ENCODE peak calls at places on chromosomes 3 and 15, in seven cellular contexts. One of them, this sample, is unnamed.

GRCh38 chr3:10554236-10554611 is 48.8 kb upstream of the ATP2B2 start:
- DNase-seq in RKO: no peak
- DNase-seq in T-helper 2 cell: no peak
- DNase-seq in mucosa of descending colon: no peak
- DNase-seq in HFFc6: no peak
- DNase-seq in NCI-H774: no peak
- DNase-seq in activated T-cell treated with anti-CD3 and anti-CD28 coated beads, Interleukin-2, amount 50 U/mL, for 48 hours: no peak
- DNase-seq in this sample: no peak

GRCh38 chr3:126340943-126341754 is 16.1 kb downstream of the KLF15 start:
- DNase-seq in RKO: no peak
- DNase-seq in T-helper 2 cell: no peak
- DNase-seq in mucosa of descending colon: no peak
- DNase-seq in HFFc6: no peak
- DNase-seq in NCI-H774: no peak
- DNase-seq in activated T-cell treated with anti-CD3 and anti-CD28 coated beads, Interleukin-2, amount 50 U/mL, for 48 hours: no peak
- DNase-seq in this sample: no peak

GRCh38 chr15:42148808-42149492 is 7.5 kb downstream of the PLA2G4F start:
- DNase-seq in RKO: no peak
- DNase-seq in T-helper 2 cell: no peak
- DNase-seq in mucosa of descending colon: no peak
- DNase-seq in HFFc6: no peak
- DNase-seq in NCI-H774: no peak
- DNase-seq in activated T-cell treated with anti-CD3 and anti-CD28 coated beads, Interleukin-2, amount 50 U/mL, for 48 hours: no peak
- DNase-seq in this sample: no peak

GRCh38 chr3:30724863-30725262 is 118.5 kb downstream of the TGFBR2 start:
- DNase-seq in RKO: no peak
- DNase-seq in T-helper 2 cell: no peak
- DNase-seq in mucosa of descending colon: no peak
- DNase-seq in HFFc6: no peak
- DNase-seq in NCI-H774: no peak
- DNase-seq in activated T-cell treated with anti-CD3 and anti-CD28 coated beads, Interleukin-2, amount 50 U/mL, for 48 hours: no peak
- DNase-seq in this sample: no peak

GRCh38 chr15:57566840-57567239 is 24.9 kb upstream of the MYZAP start:
- DNase-seq in RKO: no peak
- DNase-seq in T-helper 2 cell: no peak
- DNase-seq in mucosa of descending colon: peak; percentile 69
- DNase-seq in HFFc6: peak; percentile 56
- DNase-seq in NCI-H774: no peak
- DNase-seq in activated T-cell treated with anti-CD3 and anti-CD28 coated beads, Interleukin-2, amount 50 U/mL, for 48 hours: no peak
- DNase-seq in this sample: no peak

GRCh38 chr3:61521229-61521628 is 40.1 kb upstream of the PTPRG start:
- DNase-seq in RKO: no peak
- DNase-seq in T-helper 2 cell: no peak
- DNase-seq in mucosa of descending colon: no peak
- DNase-seq in HFFc6: no peak
- DNase-seq in NCI-H774: no peak
- DNase-seq in activated T-cell treated with anti-CD3 and anti-CD28 coated beads, Interleukin-2, amount 50 U/mL, for 48 hours: peak; percentile 21
- DNase-seq in this sample: no peak

GRCh38 chr3:184574552-184575430 is 13.2 kb downstream of the EPHB3 start:
- DNase-seq in RKO: no peak
- DNase-seq in T-helper 2 cell: no peak
- DNase-seq in mucosa of descending colon: no peak
- DNase-seq in HFFc6: no peak
- DNase-seq in NCI-H774: no peak
- DNase-seq in activated T-cell treated with anti-CD3 and anti-CD28 coated beads, Interleukin-2, amount 50 U/mL, for 48 hours: no peak
- DNase-seq in this sample: no peak

GRCh38 chr3:3145831-3146230 is 19.1 kb downstream of the TRNT1 start:
- DNase-seq in RKO: no peak
- DNase-seq in T-helper 2 cell: no peak
- DNase-seq in mucosa of descending colon: no peak
- DNase-seq in HFFc6: no peak
- DNase-seq in NCI-H774: no peak
- DNase-seq in activated T-cell treated with anti-CD3 and anti-CD28 coated beads, Interleukin-2, amount 50 U/mL, for 48 hours: no peak
- DNase-seq in this sample: no peak

GRCh38 chr3:71652786-71653419 is 69.4 kb upstream of the FOXP1 start:
- DNase-seq in RKO: peak; percentile 57
- DNase-seq in T-helper 2 cell: peak; percentile 2
- DNase-seq in mucosa of descending colon: no peak
- DNase-seq in HFFc6: peak; percentile 43
- DNase-seq in NCI-H774: no peak
- DNase-seq in activated T-cell treated with anti-CD3 and anti-CD28 coated beads, Interleukin-2, amount 50 U/mL, for 48 hours: no peak
- DNase-seq in this sample: peak; percentile 61

GRCh38 chr3:113560845-113561623 is 28.7 kb downstream of the SIDT1 start:
- DNase-seq in RKO: no peak
- DNase-seq in T-helper 2 cell: no peak
- DNase-seq in mucosa of descending colon: no peak
- DNase-seq in HFFc6: peak; percentile 23
- DNase-seq in NCI-H774: no peak
- DNase-seq in activated T-cell treated with anti-CD3 and anti-CD28 coated beads, Interleukin-2, amount 50 U/mL, for 48 hours: no peak
- DNase-seq in this sample: no peak

GRCh38 chr3:113331187-113331586 is 110.1 kb downstream of the CFAP44 start:
- DNase-seq in RKO: no peak
- DNase-seq in T-helper 2 cell: no peak
- DNase-seq in mucosa of descending colon: no peak
- DNase-seq in HFFc6: no peak
- DNase-seq in NCI-H774: no peak
- DNase-seq in activated T-cell treated with anti-CD3 and anti-CD28 coated beads, Interleukin-2, amount 50 U/mL, for 48 hours: no peak
- DNase-seq in this sample: no peak

GRCh38 chr15:57146394-57147140 is 228.1 kb downstream of the TCF12 start:
- DNase-seq in RKO: peak; percentile 40
- DNase-seq in T-helper 2 cell: no peak
- DNase-seq in mucosa of descending colon: no peak
- DNase-seq in HFFc6: peak; percentile 58
- DNase-seq in NCI-H774: peak; percentile 60
- DNase-seq in activated T-cell treated with anti-CD3 and anti-CD28 coated beads, Interleukin-2, amount 50 U/mL, for 48 hours: no peak
- DNase-seq in this sample: peak; percentile 50

GRCh38 chr3:114179575-114179974 is 723 bp upstream of the DRD3 start:
- DNase-seq in RKO: peak; percentile 55
- DNase-seq in T-helper 2 cell: no peak
- DNase-seq in mucosa of descending colon: no peak
- DNase-seq in HFFc6: peak; percentile 46
- DNase-seq in NCI-H774: peak; percentile 31
- DNase-seq in activated T-cell treated with anti-CD3 and anti-CD28 coated beads, Interleukin-2, amount 50 U/mL, for 48 hours: no peak
- DNase-seq in this sample: peak; percentile 16

GRCh38 chr15:89129123-89129815 is 41.0 kb downstream of the ABHD2 start:
- DNase-seq in RKO: no peak
- DNase-seq in T-helper 2 cell: peak; percentile 35
- DNase-seq in mucosa of descending colon: peak; percentile 77
- DNase-seq in HFFc6: no peak
- DNase-seq in NCI-H774: peak; percentile 23
- DNase-seq in activated T-cell treated with anti-CD3 and anti-CD28 coated beads, Interleukin-2, amount 50 U/mL, for 48 hours: peak; percentile 63
- DNase-seq in this sample: peak; percentile 4

GRCh38 chr3:156382458-156383346 is 172.2 kb downstream of the SSR3 start:
- DNase-seq in RKO: peak; percentile 57
- DNase-seq in T-helper 2 cell: no peak
- DNase-seq in mucosa of descending colon: peak; percentile 50
- DNase-seq in HFFc6: peak; percentile 17
- DNase-seq in NCI-H774: peak; percentile 31
- DNase-seq in activated T-cell treated with anti-CD3 and anti-CD28 coated beads, Interleukin-2, amount 50 U/mL, for 48 hours: peak; percentile 27
- DNase-seq in this sample: no peak

GRCh38 chr15:74800559-74801094 is 12.0 kb upstream of the LMAN1L start:
- DNase-seq in RKO: no peak
- DNase-seq in T-helper 2 cell: no peak
- DNase-seq in mucosa of descending colon: no peak
- DNase-seq in HFFc6: no peak
- DNase-seq in NCI-H774: no peak
- DNase-seq in activated T-cell treated with anti-CD3 and anti-CD28 coated beads, Interleukin-2, amount 50 U/mL, for 48 hours: no peak
- DNase-seq in this sample: no peak

GRCh38 chr15:38069506-38069905 is 135.1 kb downstream of the TMCO5A start:
- DNase-seq in RKO: peak; percentile 78
- DNase-seq in T-helper 2 cell: no peak
- DNase-seq in mucosa of descending colon: peak; percentile 74
- DNase-seq in HFFc6: peak; percentile 88
- DNase-seq in NCI-H774: no peak
- DNase-seq in activated T-cell treated with anti-CD3 and anti-CD28 coated beads, Interleukin-2, amount 50 U/mL, for 48 hours: no peak
- DNase-seq in this sample: no peak

GRCh38 chr3:170768334-170768801 is 101.6 kb downstream of the RPL22L1 start:
- DNase-seq in RKO: no peak
- DNase-seq in T-helper 2 cell: no peak
- DNase-seq in mucosa of descending colon: no peak
- DNase-seq in HFFc6: peak; percentile 52
- DNase-seq in NCI-H774: no peak
- DNase-seq in activated T-cell treated with anti-CD3 and anti-CD28 coated beads, Interleukin-2, amount 50 U/mL, for 48 hours: no peak
- DNase-seq in this sample: no peak

GRCh38 chr15:100723323-100723801 is 121.0 kb downstream of the ASB7 start:
- DNase-seq in RKO: no peak
- DNase-seq in T-helper 2 cell: no peak
- DNase-seq in mucosa of descending colon: no peak
- DNase-seq in HFFc6: no peak
- DNase-seq in NCI-H774: no peak
- DNase-seq in activated T-cell treated with anti-CD3 and anti-CD28 coated beads, Interleukin-2, amount 50 U/mL, for 48 hours: no peak
- DNase-seq in this sample: no peak

GRCh38 chr15:70217246-70218160 is 119.8 kb upstream of the TLE3 start:
- DNase-seq in RKO: no peak
- DNase-seq in T-helper 2 cell: no peak
- DNase-seq in mucosa of descending colon: no peak
- DNase-seq in HFFc6: no peak
- DNase-seq in NCI-H774: no peak
- DNase-seq in activated T-cell treated with anti-CD3 and anti-CD28 coated beads, Interleukin-2, amount 50 U/mL, for 48 hours: peak; percentile 3
- DNase-seq in this sample: no peak

GRCh38 chr15:66138096-66138783 is 115.3 kb downstream of the MEGF11 start:
- DNase-seq in RKO: no peak
- DNase-seq in T-helper 2 cell: no peak
- DNase-seq in mucosa of descending colon: no peak
- DNase-seq in HFFc6: no peak
- DNase-seq in NCI-H774: no peak
- DNase-seq in activated T-cell treated with anti-CD3 and anti-CD28 coated beads, Interleukin-2, amount 50 U/mL, for 48 hours: no peak
- DNase-seq in this sample: peak; percentile 60

GRCh38 chr3:126364731-126365301 is 7.6 kb upstream of the KLF15 start:
- DNase-seq in RKO: no peak
- DNase-seq in T-helper 2 cell: no peak
- DNase-seq in mucosa of descending colon: no peak
- DNase-seq in HFFc6: no peak
- DNase-seq in NCI-H774: no peak
- DNase-seq in activated T-cell treated with anti-CD3 and anti-CD28 coated beads, Interleukin-2, amount 50 U/mL, for 48 hours: no peak
- DNase-seq in this sample: no peak

GRCh38 chr15:96565266-96565665 is 234.8 kb downstream of the NR2F2 start:
- DNase-seq in RKO: no peak
- DNase-seq in T-helper 2 cell: no peak
- DNase-seq in mucosa of descending colon: no peak
- DNase-seq in HFFc6: no peak
- DNase-seq in NCI-H774: no peak
- DNase-seq in activated T-cell treated with anti-CD3 and anti-CD28 coated beads, Interleukin-2, amount 50 U/mL, for 48 hours: no peak
- DNase-seq in this sample: no peak

This sample was measured in SHP77.